ENCODE peak calls at places on chromosomes 7 and 10, in four cellular contexts. S, L, Q and Y are unnamed samples.

GRCh38 chr10:50788951-50789904 is 49.5 kb downstream of the ASAH2B start:
- DNase-seq in L (peak; percentile 36), Q (no peak), S (peak; percentile 76), Y (peak; percentile 53)

GRCh38 chr10:31321396-31321941 is 2.5 kb downstream of the ZEB1 start:
- DNase-seq in S (peak; percentile 32), L (no peak), Q (no peak), Y (no peak)

GRCh38 chr10:86900955-86901354 is 56.5 kb downstream of the MMRN2 start:
- DNase-seq in S (peak; percentile 92), L (no peak), Q (no peak), Y (no peak)

GRCh38 chr7:40057292-40057691 is 77.1 kb downstream of the MPLKIP start:
- DNase-seq in L (no peak), Q (no peak), S (peak; percentile 46), Y (no peak)

GRCh38 chr10:37146443-37146842 is 21.0 kb downstream of the ANKRD30A start:
- DNase-seq in S (no peak), L (no peak), Q (no peak), Y (no peak)

GRCh38 chr10:44066211-44066837 is 318.6 kb downstream of the CXCL12 start:
- DNase-seq in S (no peak), Q (no peak), L (no peak), Y (no peak)

GRCh38 chr10:81450651-81451050 is 424.3 kb upstream of the NRG3 start:
- DNase-seq in S (no peak), L (no peak), Q (no peak), Y (no peak)

GRCh38 chr7:2729043-2729892 is 41.3 kb downstream of the AMZ1 start:
- DNase-seq in L (no peak), Q (no peak), S (no peak), Y (peak; percentile 5)

GRCh38 chr7:15757041-15757995 is 70.8 kb upstream of the MEOX2 start:
- DNase-seq in L (no peak), S (no peak), Q (no peak), Y (peak; percentile 41)

GRCh38 chr10:5559642-5560141 is 34.9 kb downstream of the CALML3 start:
- DNase-seq in S (peak; percentile 69), L (peak; percentile 37), Q (no peak), Y (no peak)

GRCh38 chr7:30147223-30147622 is 12.4 kb downstream of the MTURN start:
- DNase-seq in L (no peak), S (no peak), Q (no peak), Y (no peak)

GRCh38 chr7:110071219-110071618 is 1019.7 kb upstream of the LRRN3 start:
- DNase-seq in Q (no peak), S (no peak), L (no peak), Y (no peak)

GRCh38 chr7:137579913-137580640 is 236.5 kb upstream of the PTN start:
- DNase-seq in Q (no peak), S (peak; percentile 78), L (no peak), Y (no peak)

GRCh38 chr10:113030453-113030852 is 80.4 kb downstream of the TCF7L2 start:
- DNase-seq in L (no peak), S (no peak), Q (no peak), Y (no peak)

GRCh38 chr7:26657139-26657753 is 207.1 kb downstream of the SKAP2 start:
- DNase-seq in L (no peak), Q (no peak), S (no peak), Y (no peak)

GRCh38 chr10:132232553-132232949 is 45.8 kb downstream of the DPYSL4 start:
- DNase-seq in S (no peak), L (no peak), Q (no peak), Y (no peak)

GRCh38 chr10:22252801-22253577 is 35.2 kb upstream of the EBLN1 start:
- DNase-seq in L (no peak), Q (peak; percentile 42), S (peak; percentile 49), Y (no peak)

GRCh38 chr10:86961481-86962091 is 3.2 kb downstream of the SNCG start:
- DNase-seq in Q (no peak), S (no peak), L (no peak), Y (no peak)

GRCh38 chr10:79299397-79300370 is 47.6 kb upstream of the PPIF start:
- DNase-seq in S (peak; percentile 72), L (peak; percentile 43), Q (no peak), Y (no peak)

GRCh38 chr10:119625570-119626280 is 25.5 kb upstream of the BAG3 start:
- DNase-seq in L (no peak), S (no peak), Q (no peak), Y (no peak)

GRCh38 chr7:343227-343822 is 53.4 kb downstream of the FOXL3 start:
- DNase-seq in Q (no peak), S (no peak), L (no peak), Y (no peak)

GRCh38 chr7:80060218-80060806 is 74.3 kb upstream of the GNAI1 start:
- DNase-seq in L (peak; percentile 17), Q (no peak), S (peak; percentile 80), Y (no peak)

GRCh38 chr10:22659901-22660300 is 54.5 kb downstream of the PIP4K2A start:
- DNase-seq in S (no peak), L (no peak), Q (no peak), Y (no peak)

GRCh38 chr10:78924319-78925003 is 144.3 kb upstream of the ZMIZ1 start:
- DNase-seq in Q (no peak), S (no peak), L (no peak), Y (no peak)

GRCh38 chr10:44902838-44903545 is 8.1 kb upstream of the TMEM72 start:
- DNase-seq in L (no peak), S (peak; percentile 8), Q (no peak), Y (no peak)

GRCh38 chr7:27185013-27185707 is at the start of gene HOXA11:
- DNase-seq in S (no peak), Q (no peak), L (no peak), Y (peak; percentile 87)

GRCh38 chr7:55019329-55019690 is 493 bp downstream of the EGFR start:
- DNase-seq in L (peak; percentile 43), S (no peak), Q (no peak), Y (no peak)

GRCh38 chr10:44761076-44761475 is 150.1 kb upstream of the TMEM72 start:
- DNase-seq in L (no peak), S (peak; percentile 43), Q (no peak), Y (no peak)

GRCh38 chr10:84826704-84827103 is 498.3 kb downstream of the CCSER2 start:
- DNase-seq in Q (no peak), L (no peak), S (no peak), Y (no peak)

GRCh38 chr10:33661580-33662269 is 327.3 kb upstream of the NRP1 start:
- DNase-seq in S (peak; percentile 90), L (peak; percentile 42), Q (no peak), Y (no peak)

GRCh38 chr7:99344061-99344647 is 18.5 kb downstream of the ARPC1A start:
- DNase-seq in Q (no peak), S (no peak), L (no peak), Y (no peak)

GRCh38 chr7:75621124-75621523 is 117.6 kb downstream of the HIP1 start:
- DNase-seq in L (no peak), S (no peak), Q (no peak), Y (no peak)

GRCh38 chr7:113188396-113188795 is 70.0 kb upstream of the SMIM30 start:
- DNase-seq in L (no peak), Q (no peak), S (no peak), Y (no peak)

GRCh38 chr7:30422922-30423321 is 55.7 kb downstream of the NOD1 start:
- DNase-seq in S (peak; percentile 67), L (no peak), Q (no peak), Y (no peak)

GRCh38 chr10:75019360-75019759 is 92.1 kb upstream of the SAMD8 start:
- DNase-seq in S (peak; percentile 57), Q (no peak), L (no peak), Y (no peak)

GRCh38 chr7:45872116-45873034 is 507 bp downstream of the CCDC201 start:
- DNase-seq in S (peak; percentile 29), L (no peak), Q (no peak), Y (peak; percentile 23)

GRCh38 chr7:20224005-20224404 is 6.8 kb upstream of the MACC1 start:
- DNase-seq in L (no peak), Q (no peak), S (no peak), Y (no peak)

GRCh38 chr7:108340856-108341411 is 115.3 kb downstream of the NRCAM start:
- DNase-seq in Q (no peak), L (no peak), S (no peak), Y (no peak)